ENCODE peak calls at places on chromosome X, in five cellular contexts. F, L, P, Q and J are unnamed samples. For H3K4me1 and H3K36me3, the result is how much of the 10 kb centered on the place peaks cover.

GRCh38 chrX:65127804-65128203 is 151.6 kb upstream of the ZC4H2 start:
- DNase-seq in P (no peak), F (no peak), L (no peak), Q (no peak), J (no peak)

GRCh38 chrX:75746891-75747639 is 38.0 kb downstream of the MAGEE2 start:
- DNase-seq in L (peak), F (peak), Q (peak), P (no peak), J (no peak)

GRCh38 chrX:14673764-14674163 is 144.4 kb downstream of the GLRA2 start:
- DNase-seq in Q (no peak), P (no peak), L (no peak), F (peak), J (no peak)

GRCh38 chrX:85922821-85923220 is 124.5 kb downstream of the CHM start:
- DNase-seq in P (no peak), L (no peak), Q (no peak), F (no peak), J (no peak)

GRCh38 chrX:102712216-102712966 is at the start of gene GPRASP2:
- DNase-seq in F (no peak), P (no peak), Q (peak), L (no peak), J (no peak)

GRCh38 chrX:97398030-97398551 is 514.4 kb downstream of the RPA4 start:
- DNase-seq in L (no peak), Q (no peak), P (no peak), F (peak), J (no peak)

GRCh38 chrX:71269801-71270395 is 13.5 kb upstream of the NONO start:
- DNase-seq in P (no peak), F (no peak), L (no peak), Q (no peak), J (no peak)

GRCh38 chrX:153875391-153876111 is 10.4 kb downstream of the L1CAM start:
- DNase-seq in F (peak), L (peak), P (no peak), Q (no peak), J (peak)

GRCh38 chrX:13506574-13506973 is 62.8 kb upstream of the EGFL6 start:
- DNase-seq in P (no peak), L (peak), Q (no peak), F (peak), J (peak)

GRCh38 chrX:48086119-48086518 is 14.7 kb upstream of the ZNF630 start:
- DNase-seq in P (no peak), Q (no peak), F (no peak), L (no peak), J (no peak)

GRCh38 chrX:39688576-39689373 is 409.0 kb downstream of the BCOR start:
- DNase-seq in Q (peak), L (no peak), F (peak), P (no peak), J (no peak)

GRCh38 chrX:23554304-23554703 is 113.0 kb upstream of the PRDX4 start:
- DNase-seq in Q (no peak), F (peak), P (peak), L (no peak), J (no peak)

GRCh38 chrX:147917700-147918694 is 6.3 kb downstream of the FMR1 start:
- DNase-seq in F (peak), L (peak), P (no peak), Q (no peak), J (no peak)
- H3K4me1 ChIP-seq in F (half or more), L (under half), P (under half), Q (under half), J (under half)

GRCh38 chrX:110045421-110045820 is 42.5 kb downstream of the TMEM164 start:
- DNase-seq in P (no peak), F (no peak), L (no peak), Q (no peak), J (no peak)
- H3K36me3 ChIP-seq in P (under half), F (under half), L (under half), Q (under half), J (under half)

GRCh38 chrX:139828830-139829229 is 104.0 kb downstream of the ATP11C start:
- DNase-seq in F (no peak), L (no peak), P (no peak), Q (no peak), J (no peak)
- H3K4me1 ChIP-seq in F (half or more), L (under half), P (under half), Q (under half), J (under half)

DNA sequence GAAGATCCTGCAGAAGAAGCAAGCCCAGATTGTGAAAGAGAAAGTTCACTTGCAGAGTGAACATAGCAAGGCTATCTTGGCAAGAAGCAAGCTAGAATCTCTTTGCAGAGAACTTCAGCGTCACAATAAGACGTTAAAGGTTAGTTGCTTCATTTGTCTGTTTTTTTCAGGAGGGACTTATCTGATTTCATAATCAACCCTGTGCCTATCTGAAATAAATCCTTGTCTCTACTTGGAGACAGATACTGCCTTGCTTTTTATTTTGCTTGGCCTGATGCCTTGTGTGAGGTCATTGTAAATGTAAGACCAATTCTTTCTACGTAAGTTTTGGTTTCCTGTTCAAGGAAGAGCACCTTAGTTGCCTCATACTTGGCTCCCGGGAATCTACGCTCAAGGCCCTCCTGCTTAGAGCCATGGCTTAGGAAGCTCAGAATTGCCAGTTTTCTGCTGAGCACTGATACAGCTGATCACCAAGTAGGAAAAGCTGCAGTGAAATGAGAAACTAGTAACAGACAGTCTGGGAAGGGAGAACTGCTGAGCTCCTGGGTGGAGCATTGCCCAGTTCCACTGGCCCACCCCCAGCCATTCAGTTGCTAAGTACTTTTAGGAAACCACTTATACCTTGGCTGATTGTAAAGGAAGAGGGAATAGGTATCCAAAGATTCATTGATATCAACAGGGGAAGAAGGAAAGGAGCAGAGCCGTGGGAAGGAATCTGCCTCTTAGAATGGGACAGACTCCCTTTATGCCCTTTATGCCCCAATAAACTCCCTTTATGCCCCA is 41.8 kb downstream of the RBBP7 start:
- DNase-seq in P (no peak), Q (no peak), L (no peak), F (no peak), J (no peak)
- H3K36me3 ChIP-seq in P (under half), Q (under half), L (under half), F (half or more), J (under half)

GRCh38 chrX:130106071-130106470 is 4.2 kb downstream of the ELF4 start:
- DNase-seq in L (no peak), F (no peak), Q (no peak), P (no peak), J (no peak)

GRCh38 chrX:130109429-130110378 is 593 bp downstream of the ELF4 start:
- DNase-seq in Q (no peak), F (peak), L (no peak), P (no peak), J (no peak)

GRCh38 chrX:130103605-130104004 is 6.7 kb downstream of the ELF4 start:
- DNase-seq in P (no peak), Q (no peak), L (no peak), F (no peak), J (no peak)

GRCh38 chrX:130108647-130109428 is 1.5 kb downstream of the ELF4 start:
- DNase-seq in L (peak), Q (no peak), P (no peak), F (peak), J (peak)

GRCh38 chrX:130105226-130105625 is 5.1 kb downstream of the ELF4 start:
- DNase-seq in F (no peak), Q (no peak), P (no peak), L (no peak), J (no peak)
- H3K4me1 ChIP-seq in F (under half), Q (under half), P (under half), L (under half), J (under half)